ENCODE peak calls at places on chromosomes 4 and X, in seven cellular contexts. One of them, this sample, is unnamed. For H3K27me3, the result is how much of the 10 kb centered on the place peaks cover.

GRCh38 chr4:3857316-3857926 is 91.2 kb downstream of the ADRA2C start:
- DNase-seq in cardiac muscle cell: no peak
- DNase-seq in CD8-positive, alpha-beta T cell: peak
- DNase-seq in SK-N-SH: no peak
- DNase-seq in prostate gland: no peak
- DNase-seq in ovary: no peak
- DNase-seq in iPS DF 6.9: no peak
- DNase-seq in this sample: no peak

GRCh38 chr4:117064297-117064696 is 21.1 kb downstream of the TRAM1L1 start:
- DNase-seq in cardiac muscle cell: no peak
- DNase-seq in CD8-positive, alpha-beta T cell: no peak
- DNase-seq in SK-N-SH: no peak
- DNase-seq in prostate gland: no peak
- DNase-seq in ovary: no peak
- DNase-seq in iPS DF 6.9: no peak
- DNase-seq in this sample: no peak

GRCh38 chr4:56253631-56254241 is 133.6 kb downstream of the AASDH start:
- DNase-seq in cardiac muscle cell: no peak
- DNase-seq in CD8-positive, alpha-beta T cell: no peak
- DNase-seq in SK-N-SH: no peak
- DNase-seq in prostate gland: no peak
- DNase-seq in ovary: no peak
- DNase-seq in iPS DF 6.9: no peak
- DNase-seq in this sample: no peak

GRCh38 chrX:15718283-15718970 is 19.6 kb upstream of the CA5B start:
- DNase-seq in cardiac muscle cell: no peak
- DNase-seq in CD8-positive, alpha-beta T cell: no peak
- DNase-seq in SK-N-SH: no peak
- DNase-seq in prostate gland: no peak
- DNase-seq in ovary: no peak
- DNase-seq in iPS DF 6.9: no peak
- DNase-seq in this sample: no peak

GRCh38 chrX:151505796-151506195 is 57.7 kb upstream of the PASD1 start:
- DNase-seq in cardiac muscle cell: peak
- DNase-seq in CD8-positive, alpha-beta T cell: no peak
- DNase-seq in SK-N-SH: peak
- DNase-seq in prostate gland: no peak
- DNase-seq in ovary: no peak
- DNase-seq in iPS DF 6.9: no peak
- DNase-seq in this sample: no peak

GRCh38 chrX:74925210-74926088 is at the start of gene NEXMIF:
- DNase-seq in cardiac muscle cell: peak
- DNase-seq in CD8-positive, alpha-beta T cell: peak
- DNase-seq in SK-N-SH: peak
- DNase-seq in prostate gland: peak
- DNase-seq in ovary: peak
- DNase-seq in iPS DF 6.9: peak
- DNase-seq in this sample: no peak

GRCh38 chrX:27380163-27380845 is 82.8 kb downstream of the PPP4R3C start:
- DNase-seq in cardiac muscle cell: no peak
- DNase-seq in CD8-positive, alpha-beta T cell: no peak
- DNase-seq in SK-N-SH: no peak
- DNase-seq in prostate gland: no peak
- DNase-seq in ovary: no peak
- DNase-seq in iPS DF 6.9: no peak
- DNase-seq in this sample: no peak

GRCh38 chr4:17765514-17766286 is 15.7 kb downstream of the FAM184B start:
- DNase-seq in cardiac muscle cell: no peak
- DNase-seq in CD8-positive, alpha-beta T cell: no peak
- DNase-seq in SK-N-SH: no peak
- DNase-seq in prostate gland: no peak
- DNase-seq in ovary: no peak
- DNase-seq in iPS DF 6.9: no peak
- DNase-seq in this sample: peak

GRCh38 chrX:16258936-16259335 is 91.7 kb downstream of the MAGEB17 start:
- DNase-seq in cardiac muscle cell: no peak
- DNase-seq in CD8-positive, alpha-beta T cell: no peak
- DNase-seq in SK-N-SH: no peak
- DNase-seq in prostate gland: no peak
- DNase-seq in ovary: no peak
- DNase-seq in iPS DF 6.9: no peak
- DNase-seq in this sample: no peak

GRCh38 chrX:292900-293897 is 12.0 kb downstream of the PLCXD1 start:
- DNase-seq in cardiac muscle cell: no peak
- DNase-seq in CD8-positive, alpha-beta T cell: no peak
- DNase-seq in SK-N-SH: no peak
- DNase-seq in prostate gland: no peak
- DNase-seq in ovary: no peak
- DNase-seq in iPS DF 6.9: no peak
- DNase-seq in this sample: no peak

GRCh38 chr4:54231419-54232150 is 2.5 kb downstream of the PDGFRA start:
- DNase-seq in cardiac muscle cell: peak
- DNase-seq in CD8-positive, alpha-beta T cell: no peak
- DNase-seq in SK-N-SH: peak
- DNase-seq in prostate gland: no peak
- DNase-seq in ovary: peak
- DNase-seq in iPS DF 6.9: no peak
- DNase-seq in this sample: no peak

GRCh38 chr4:188941524-188942109 is 802.4 kb downstream of the TRIML1 start:
- DNase-seq in cardiac muscle cell: no peak
- DNase-seq in CD8-positive, alpha-beta T cell: no peak
- DNase-seq in SK-N-SH: no peak
- DNase-seq in prostate gland: no peak
- DNase-seq in ovary: no peak
- DNase-seq in iPS DF 6.9: no peak
- DNase-seq in this sample: peak

GRCh38 chr4:114558446-114559020 is 40.1 kb upstream of the UGT8 start:
- DNase-seq in cardiac muscle cell: no peak
- DNase-seq in CD8-positive, alpha-beta T cell: no peak
- DNase-seq in SK-N-SH: no peak
- DNase-seq in prostate gland: no peak
- DNase-seq in ovary: no peak
- DNase-seq in iPS DF 6.9: peak
- DNase-seq in this sample: no peak

GRCh38 chrX:84187501-84188319 is at the start of gene RPS6KA6:
- DNase-seq in cardiac muscle cell: peak
- DNase-seq in CD8-positive, alpha-beta T cell: peak
- DNase-seq in SK-N-SH: peak
- DNase-seq in prostate gland: peak
- DNase-seq in ovary: peak
- DNase-seq in iPS DF 6.9: no peak
- DNase-seq in this sample: peak

GRCh38 chrX:41629539-41629938 is 59.2 kb upstream of the GPR34 start:
- DNase-seq in cardiac muscle cell: no peak
- DNase-seq in CD8-positive, alpha-beta T cell: no peak
- DNase-seq in SK-N-SH: no peak
- DNase-seq in prostate gland: no peak
- DNase-seq in ovary: no peak
- DNase-seq in iPS DF 6.9: no peak
- DNase-seq in this sample: no peak

GRCh38 chr4:1471443-1472147 is 65.4 kb upstream of the NKX1-1 start:
- DNase-seq in cardiac muscle cell: no peak
- DNase-seq in CD8-positive, alpha-beta T cell: no peak
- DNase-seq in SK-N-SH: peak
- DNase-seq in prostate gland: no peak
- DNase-seq in ovary: peak
- DNase-seq in iPS DF 6.9: no peak
- DNase-seq in this sample: peak
- H3K27me3 ChIP-seq in cardiac muscle cell: under half
- H3K27me3 ChIP-seq in CD8-positive, alpha-beta T cell: under half
- H3K27me3 ChIP-seq in SK-N-SH: under half
- H3K27me3 ChIP-seq in prostate gland: under half
- H3K27me3 ChIP-seq in ovary: under half
- H3K27me3 ChIP-seq in iPS DF 6.9: under half
- H3K27me3 ChIP-seq in this sample: under half

GRCh38 chr4:153523171-153523757 is 57.1 kb downstream of the TMEM131L start:
- DNase-seq in cardiac muscle cell: no peak
- DNase-seq in CD8-positive, alpha-beta T cell: no peak
- DNase-seq in SK-N-SH: no peak
- DNase-seq in prostate gland: no peak
- DNase-seq in ovary: no peak
- DNase-seq in iPS DF 6.9: no peak
- DNase-seq in this sample: no peak

GRCh38 chr4:153521467-153521866 is 55.3 kb downstream of the TMEM131L start:
- DNase-seq in cardiac muscle cell: no peak
- DNase-seq in CD8-positive, alpha-beta T cell: no peak
- DNase-seq in SK-N-SH: no peak
- DNase-seq in prostate gland: no peak
- DNase-seq in ovary: no peak
- DNase-seq in iPS DF 6.9: no peak
- DNase-seq in this sample: no peak

GRCh38 chr4:153522800-153523089 is 56.6 kb downstream of the TMEM131L start:
- DNase-seq in cardiac muscle cell: no peak
- DNase-seq in CD8-positive, alpha-beta T cell: no peak
- DNase-seq in SK-N-SH: no peak
- DNase-seq in prostate gland: no peak
- DNase-seq in ovary: no peak
- DNase-seq in iPS DF 6.9: no peak
- DNase-seq in this sample: no peak

GRCh38 chr4:153521995-153522799 is 56.0 kb downstream of the TMEM131L start:
- DNase-seq in cardiac muscle cell: no peak
- DNase-seq in CD8-positive, alpha-beta T cell: peak
- DNase-seq in SK-N-SH: no peak
- DNase-seq in prostate gland: no peak
- DNase-seq in ovary: no peak
- DNase-seq in iPS DF 6.9: no peak
- DNase-seq in this sample: no peak

DNA sequence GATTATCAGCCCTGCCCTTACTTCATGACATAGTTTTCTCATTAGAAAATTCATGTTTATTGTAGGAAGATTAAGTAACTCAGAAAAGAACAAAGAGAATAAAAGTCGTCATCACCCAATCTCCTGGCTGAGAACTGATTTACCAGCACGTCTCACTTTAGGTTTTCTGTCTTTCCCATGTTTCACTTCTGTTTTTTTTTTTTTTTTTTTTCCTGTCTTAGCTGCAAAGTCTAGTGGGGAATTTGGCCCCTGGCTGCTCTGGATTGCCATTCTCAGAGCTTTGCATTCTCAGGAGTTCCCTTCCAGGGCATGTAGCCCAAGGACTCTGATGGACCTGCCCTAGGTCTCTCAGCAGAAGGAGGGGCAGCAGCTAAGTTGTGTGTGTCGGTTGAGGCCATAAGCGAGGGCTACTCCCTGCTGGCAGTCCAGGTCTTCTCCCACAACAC is 57.8 kb downstream of the TMEM131L start:
- DNase-seq in cardiac muscle cell: no peak
- DNase-seq in CD8-positive, alpha-beta T cell: no peak
- DNase-seq in SK-N-SH: no peak
- DNase-seq in prostate gland: no peak
- DNase-seq in ovary: peak
- DNase-seq in iPS DF 6.9: no peak
- DNase-seq in this sample: no peak
- H3K27ac ChIP-seq in cardiac muscle cell: no peak
- H3K27ac ChIP-seq in CD8-positive, alpha-beta T cell: no peak
- H3K27ac ChIP-seq in SK-N-SH: no peak
- H3K27ac ChIP-seq in prostate gland: no peak
- H3K27ac ChIP-seq in ovary: no peak
- H3K27ac ChIP-seq in iPS DF 6.9: no peak
- H3K27ac ChIP-seq in this sample: no peak

GRCh38 chr4:108169639-108170038 is 907 bp upstream of the LEF1 start:
- DNase-seq in cardiac muscle cell: no peak
- DNase-seq in CD8-positive, alpha-beta T cell: no peak
- DNase-seq in SK-N-SH: no peak
- DNase-seq in prostate gland: no peak
- DNase-seq in ovary: no peak
- DNase-seq in iPS DF 6.9: no peak
- DNase-seq in this sample: no peak
- H3K27me3 ChIP-seq in cardiac muscle cell: under half
- H3K27me3 ChIP-seq in CD8-positive, alpha-beta T cell: under half
- H3K27me3 ChIP-seq in SK-N-SH: half or more
- H3K27me3 ChIP-seq in prostate gland: under half
- H3K27me3 ChIP-seq in ovary: under half
- H3K27me3 ChIP-seq in iPS DF 6.9: half or more
- H3K27me3 ChIP-seq in this sample: under half

DNA sequence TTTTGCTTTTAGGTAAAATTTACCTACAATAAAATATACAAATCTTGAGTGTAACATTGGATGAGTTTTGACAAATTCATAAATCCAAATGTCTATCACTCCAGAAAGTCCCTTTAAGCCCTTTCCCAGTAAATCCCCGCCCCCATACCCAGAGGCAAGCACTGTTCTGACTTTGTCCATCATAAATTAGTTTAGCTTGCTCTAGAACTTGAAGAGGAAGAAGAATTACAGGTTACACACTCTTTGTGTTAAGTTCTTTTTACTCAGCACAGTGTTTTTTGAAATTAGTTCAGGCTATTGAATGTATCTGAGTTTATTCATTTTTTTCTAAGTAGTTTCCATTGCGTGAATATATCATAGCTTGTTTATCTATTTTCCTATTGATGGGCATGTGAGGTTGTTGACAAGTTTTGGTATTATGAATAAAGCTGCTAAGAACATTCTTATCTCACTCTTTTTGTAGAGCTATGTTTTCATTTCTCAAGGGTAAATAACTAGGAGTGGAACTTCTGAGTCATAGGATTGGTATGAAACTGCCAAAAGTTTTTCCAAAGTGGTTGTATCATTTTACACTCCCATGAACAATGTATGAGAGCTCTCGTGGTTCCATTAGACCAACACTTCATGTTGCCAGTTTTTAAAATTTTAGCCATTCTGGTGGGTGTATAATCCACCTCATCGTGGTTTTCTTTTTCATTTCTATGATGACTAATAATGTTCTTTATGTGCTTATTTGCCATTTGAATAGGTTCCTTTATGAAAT is 22.4 kb upstream of the HPSE start:
- DNase-seq in cardiac muscle cell: no peak
- DNase-seq in CD8-positive, alpha-beta T cell: no peak
- DNase-seq in SK-N-SH: no peak
- DNase-seq in prostate gland: no peak
- DNase-seq in ovary: no peak
- DNase-seq in iPS DF 6.9: no peak
- DNase-seq in this sample: no peak
- H3K27ac ChIP-seq in cardiac muscle cell: no peak
- H3K27ac ChIP-seq in CD8-positive, alpha-beta T cell: no peak
- H3K27ac ChIP-seq in SK-N-SH: peak
- H3K27ac ChIP-seq in prostate gland: no peak
- H3K27ac ChIP-seq in ovary: no peak
- H3K27ac ChIP-seq in iPS DF 6.9: no peak
- H3K27ac ChIP-seq in this sample: peak

GRCh38 chr4:182770969-182771330 is 146.2 kb downstream of the DCTD start:
- DNase-seq in cardiac muscle cell: peak
- DNase-seq in CD8-positive, alpha-beta T cell: no peak
- DNase-seq in SK-N-SH: no peak
- DNase-seq in prostate gland: no peak
- DNase-seq in ovary: no peak
- DNase-seq in iPS DF 6.9: peak
- DNase-seq in this sample: no peak
- H3K27me3 ChIP-seq in cardiac muscle cell: under half
- H3K27me3 ChIP-seq in CD8-positive, alpha-beta T cell: under half
- H3K27me3 ChIP-seq in SK-N-SH: under half
- H3K27me3 ChIP-seq in prostate gland: under half
- H3K27me3 ChIP-seq in ovary: under half
- H3K27me3 ChIP-seq in iPS DF 6.9: under half
- H3K27me3 ChIP-seq in this sample: under half

This sample was measured in SJCRH30.